ENCODE peak calls at places on chromosomes 7 and 10, in seven cellular contexts. S is HCT116, U is H1, Z is SK-N-SH, L is GM12878, M is K562, N is HepG2. F is an unnamed sample.

GRCh38 chr10:660980-661890 is 28.2 kb downstream of the DIP2C start:
- DNase-seq in M (no peak), L (no peak), S (no peak), Z (no peak), U (no peak), N (peak), F (no peak)

GRCh38 chr7:45065031-45065995 is 23.5 kb downstream of the NACAD start:
- DNase-seq in U (no peak), N (no peak), Z (no peak), M (no peak), S (no peak), L (no peak), F (no peak)

GRCh38 chr7:104951546-104951945 is 62.5 kb upstream of the KMT2E start:
- DNase-seq in N (no peak), U (no peak), Z (no peak), S (no peak), M (no peak), L (no peak), F (no peak)

GRCh38 chr7:17745588-17745987 is 194.7 kb downstream of the SNX13 start:
- DNase-seq in U (no peak), M (no peak), Z (no peak), L (no peak), N (no peak), S (no peak), F (no peak)

GRCh38 chr7:148815612-148816011 is 68.5 kb downstream of the EZH2 start:
- DNase-seq in S (no peak), L (no peak), Z (no peak), N (no peak), M (no peak), U (no peak), F (no peak)

GRCh38 chr7:154698726-154699291 is 304.1 kb downstream of the PAXIP1 start:
- DNase-seq in S (no peak), U (peak), M (peak), L (no peak), N (peak), Z (peak), F (no peak)

GRCh38 chr7:30678805-30679204 is 3.5 kb downstream of the CRHR2 start:
- DNase-seq in S (no peak), U (no peak), Z (no peak), L (no peak), N (no peak), M (no peak), F (no peak)

GRCh38 chr10:115093286-115093775 is at the start of gene ATRNL1:
- DNase-seq in U (peak), N (no peak), L (no peak), Z (peak), S (no peak), M (no peak), F (peak)

GRCh38 chr10:100370561-100370975 is 23.5 kb downstream of the SCD start:
- DNase-seq in U (no peak), Z (no peak), N (peak), L (no peak), M (no peak), S (peak), F (peak)

GRCh38 chr7:16727736-16728135 is 25.8 kb upstream of the TSPAN13 start:
- DNase-seq in U (no peak), Z (no peak), L (no peak), N (no peak), M (no peak), S (no peak), F (no peak)

GRCh38 chr7:28623863-28624262 is 211.5 kb downstream of the CREB5 start:
- DNase-seq in Z (peak), N (no peak), L (no peak), M (no peak), S (peak), U (no peak), F (no peak)

GRCh38 chr7:65980478-65981250 is 1.3 kb downstream of the GUSB start:
- DNase-seq in N (no peak), U (no peak), Z (peak), S (no peak), L (peak), M (peak), F (no peak)

GRCh38 chr7:42876182-42877068 is 35.4 kb downstream of the C7orf25 start:
- DNase-seq in M (peak), N (peak), S (peak), U (no peak), L (no peak), Z (peak), F (peak)

GRCh38 chr7:66804001-66804400 is 63.5 kb downstream of the RABGEF1 start:
- DNase-seq in U (no peak), M (no peak), S (no peak), N (no peak), Z (no peak), L (no peak), F (no peak)

GRCh38 chr7:108326938-108327337 is 129.3 kb downstream of the NRCAM start:
- DNase-seq in S (no peak), L (no peak), Z (no peak), N (no peak), U (no peak), M (no peak), F (no peak)

GRCh38 chr7:65438593-65438992 is 64.9 kb downstream of the ZNF92 start:
- DNase-seq in M (no peak), S (peak), N (no peak), Z (no peak), U (no peak), L (no peak), F (no peak)

GRCh38 chr10:61472090-61472674 is 19.0 kb upstream of the TMEM26 start:
- DNase-seq in L (no peak), S (no peak), U (no peak), M (no peak), Z (no peak), N (no peak), F (no peak)

GRCh38 chr7:55127622-55128081 is 108.8 kb downstream of the EGFR start:
- DNase-seq in U (no peak), L (no peak), S (no peak), M (no peak), N (no peak), Z (peak), F (no peak)

GRCh38 chr10:3102721-3103410 is 35.5 kb downstream of the PFKP start:
- DNase-seq in S (no peak), Z (no peak), N (peak), M (no peak), U (no peak), L (no peak), F (peak)

GRCh38 chr7:43431020-43431595 is 151.8 kb upstream of the STK17A start:
- DNase-seq in L (no peak), M (no peak), U (no peak), S (no peak), Z (no peak), N (no peak), F (no peak)

GRCh38 chr7:45076946-45077345 is 11.8 kb downstream of the NACAD start:
- DNase-seq in M (no peak), N (no peak), S (no peak), U (no peak), L (no peak), Z (no peak), F (no peak)

GRCh38 chr10:119250641-119251314 is 43.4 kb downstream of the GRK5 start:
- DNase-seq in M (no peak), L (no peak), Z (no peak), N (no peak), S (no peak), U (no peak), F (no peak)

GRCh38 chr7:65809259-65809981 is 63.5 kb upstream of the VKORC1L1 start:
- DNase-seq in U (no peak), L (peak), M (no peak), S (no peak), N (no peak), Z (no peak), F (no peak)

GRCh38 chr7:85067371-85067770 is 119.5 kb downstream of the SEMA3D start:
- DNase-seq in L (no peak), S (no peak), N (no peak), U (no peak), M (no peak), Z (no peak), F (peak)

GRCh38 chr10:60572511-60573194 is 183.0 kb upstream of the ANK3 start:
- DNase-seq in M (no peak), U (no peak), Z (peak), S (no peak), N (peak), L (no peak), F (no peak)

GRCh38 chr10:23656735-23657134 is 217.9 kb downstream of the OTUD1 start:
- DNase-seq in U (no peak), M (no peak), S (no peak), L (no peak), N (no peak), Z (no peak), F (no peak)

GRCh38 chr10:125263551-125263950 is 103.2 kb upstream of the CTBP2 start:
- DNase-seq in L (no peak), M (no peak), N (peak), S (peak), Z (no peak), U (no peak), F (no peak)

DNA sequence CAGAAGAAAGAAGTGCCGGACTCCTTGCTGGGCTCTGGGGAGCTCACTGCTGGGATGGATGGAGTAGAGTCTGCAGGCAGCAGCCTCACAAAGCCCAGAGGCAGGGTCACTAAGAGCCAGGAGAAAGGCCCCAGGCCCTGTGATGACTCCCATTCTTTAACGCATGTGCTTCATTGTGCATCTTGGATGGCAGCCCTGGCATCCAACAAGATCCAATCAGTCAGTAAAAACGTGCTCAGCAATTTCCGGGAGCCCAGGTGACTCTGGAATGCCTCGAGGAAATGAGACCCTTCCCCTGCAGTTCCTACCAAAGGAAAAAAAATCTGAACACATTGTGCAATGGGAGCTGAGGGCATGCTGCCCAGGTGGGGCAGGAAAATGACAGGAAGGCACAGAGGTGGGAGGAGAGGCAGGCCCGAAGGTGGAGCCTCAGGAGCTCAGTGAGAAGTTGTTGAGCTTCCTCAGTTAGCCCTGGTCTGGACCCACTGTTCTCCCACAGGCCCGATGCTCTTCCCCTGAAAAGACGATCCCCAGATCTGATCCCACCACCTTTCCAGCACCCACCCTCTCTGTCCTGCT is 60.7 kb upstream of the TMEM72 start:
- DNase-seq in U (no peak), M (no peak), L (no peak), N (no peak), S (no peak), Z (no peak), F (peak)
- TF ChIP-seq JUND in U (no peak), M (no peak), L (no peak), N (no peak), S (no peak), Z (no peak), F (no peak)

GRCh38 chr10:86188796-86189558 is 177.6 kb downstream of the GRID1 start:
- DNase-seq in L (no peak), Z (no peak), N (no peak), M (no peak), S (no peak), U (no peak), F (no peak)
- TF ChIP-seq JUND in L (no peak), Z (no peak), N (no peak), M (no peak), S (no peak), U (no peak), F (no peak)

GRCh38 chr7:35799846-35800717 is 775 bp upstream of the SEPTIN7 start:
- DNase-seq in U (peak), N (peak), S (no peak), Z (peak), M (peak), L (peak), F (peak)

GRCh38 chr7:35802102-35802466 is 1.2 kb downstream of the SEPTIN7 start:
- DNase-seq in L (no peak), M (no peak), Z (no peak), U (no peak), S (no peak), N (no peak), F (no peak)

GRCh38 chr7:35802649-35803048 is 1.8 kb downstream of the SEPTIN7 start:
- DNase-seq in M (peak), L (no peak), N (peak), S (no peak), Z (peak), U (no peak), F (no peak)

GRCh38 chr7:35800718-35801391 is at the start of gene SEPTIN7:
- DNase-seq in L (peak), Z (peak), S (peak), N (peak), M (peak), U (peak), F (peak)

DNA sequence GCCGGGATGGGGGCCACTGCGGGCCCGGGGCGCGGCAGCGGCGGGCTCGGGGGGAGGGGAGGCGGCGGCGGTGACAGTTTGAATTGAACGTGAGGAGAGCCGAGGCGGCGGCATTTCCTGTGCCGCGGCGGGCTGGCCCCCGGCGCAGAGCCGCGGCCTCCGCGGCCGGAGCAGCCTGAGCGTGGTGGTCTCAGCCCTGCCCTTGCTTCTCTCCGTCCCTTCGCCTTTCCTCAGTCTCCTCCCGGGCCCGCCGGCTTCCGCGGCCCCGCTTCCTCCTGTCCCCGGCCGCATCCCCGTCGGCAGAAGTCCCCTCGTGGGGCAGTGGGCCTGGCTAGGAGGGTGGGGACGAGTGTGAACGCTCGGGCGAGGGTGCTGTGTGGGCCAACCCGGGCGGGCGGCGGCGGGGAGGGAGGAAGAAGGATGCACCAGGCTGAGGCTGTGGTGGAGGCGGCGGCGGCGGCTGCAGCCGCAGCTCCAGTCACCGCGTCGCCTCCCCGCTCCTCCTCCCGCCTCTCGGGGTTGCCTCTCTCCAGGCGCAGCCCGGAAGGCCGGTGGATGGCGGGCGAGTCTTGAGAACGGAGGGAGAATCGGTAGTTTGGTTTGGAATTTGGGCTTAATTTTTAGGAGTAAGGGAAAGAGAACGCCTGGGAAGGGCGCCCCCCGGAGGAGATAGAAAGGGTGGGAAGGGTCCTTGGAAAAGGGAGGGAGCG is 690 bp downstream of the SEPTIN7 start:
- DNase-seq in S (no peak), Z (peak), N (peak), L (no peak), U (peak), M (peak), F (peak)
- TF ChIP-seq JUND in S (no peak), Z (no peak), N (no peak), L (no peak), U (no peak), M (no peak), F (no peak)

DNA sequence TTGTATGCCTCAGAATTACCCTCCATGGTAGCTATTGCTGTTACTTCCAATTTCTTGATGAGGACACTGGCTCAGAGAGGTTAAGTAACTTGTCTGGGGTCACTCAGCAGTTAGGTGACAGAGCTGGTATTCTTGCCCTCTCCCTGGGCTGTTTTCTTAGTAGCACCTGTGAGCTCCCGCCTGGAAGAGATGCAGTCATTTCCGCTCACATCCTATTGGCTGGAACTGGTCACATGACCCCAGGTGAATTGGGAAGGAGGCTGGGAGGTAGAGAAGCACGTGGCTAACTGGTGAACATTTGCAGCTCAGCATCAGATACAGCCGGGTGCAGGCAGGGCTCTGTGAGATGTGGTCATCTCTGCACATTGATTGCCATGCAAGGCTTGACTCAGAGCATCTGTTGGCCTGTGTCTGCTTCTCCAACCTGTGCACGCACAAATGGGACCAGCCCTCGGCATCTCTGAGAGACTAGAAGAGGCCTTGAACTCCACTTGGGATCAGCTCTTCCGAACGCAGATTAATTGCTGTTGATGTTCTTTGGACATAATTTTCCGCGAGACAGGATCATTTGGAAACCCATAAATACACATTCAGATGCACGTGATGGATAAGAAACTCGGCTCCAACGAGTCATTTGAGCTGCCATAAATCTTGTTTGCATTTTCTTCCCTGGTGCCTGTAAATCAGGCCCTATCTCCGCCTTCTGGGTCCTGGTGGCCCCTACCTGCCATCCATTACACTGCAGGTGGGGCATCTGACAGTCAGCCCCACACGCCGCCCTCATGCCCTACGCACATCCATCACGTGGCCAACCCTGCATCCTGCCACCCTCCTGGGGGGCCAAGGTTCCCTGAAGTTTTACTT is 42.8 kb downstream of the MYL10 start:
- DNase-seq in S (no peak), Z (no peak), L (no peak), N (no peak), U (peak), M (peak), F (no peak)
- TF ChIP-seq JUND in S (no peak), Z (no peak), L (no peak), N (no peak), U (no peak), M (no peak), F (no peak)

GRCh38 chr7:89223906-89224395 is 428.4 kb upstream of the TEX47 start:
- DNase-seq in M (no peak), Z (no peak), L (no peak), N (no peak), S (no peak), U (no peak), F (no peak)
- TF ChIP-seq JUND in M (no peak), Z (no peak), L (no peak), N (no peak), S (no peak), U (no peak), F (no peak)

DNA sequence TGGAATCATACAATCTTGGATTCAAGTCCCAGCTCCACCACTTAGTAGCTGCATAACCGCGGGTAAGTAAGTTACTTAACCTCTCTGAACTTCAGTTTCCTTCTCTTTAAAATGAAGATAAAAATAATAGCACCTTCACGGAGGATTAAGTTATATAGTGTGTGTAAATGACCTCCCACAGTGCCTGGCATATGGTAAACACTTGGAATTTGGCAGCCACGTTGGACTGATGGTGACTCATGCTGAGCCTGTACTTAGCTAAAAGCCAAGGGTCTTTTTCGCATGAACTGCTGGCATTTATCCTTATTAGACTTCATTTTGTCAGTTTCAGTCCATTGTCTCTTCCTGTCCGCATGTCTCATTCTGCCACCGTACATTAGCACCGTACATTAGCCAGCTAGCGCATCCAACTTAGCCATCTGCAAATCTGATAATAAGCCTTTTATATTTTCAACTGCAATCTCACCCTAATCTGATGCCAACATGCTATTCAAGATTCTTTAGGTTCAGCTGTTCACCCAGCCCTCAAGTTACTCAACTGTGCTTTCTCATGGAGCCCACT is 11.2 kb downstream of the SLC13A4 start:
- DNase-seq in M (no peak), Z (peak), L (no peak), N (no peak), S (no peak), U (no peak), F (no peak)
- TF ChIP-seq JUND in M (no peak), Z (peak), L (no peak), N (no peak), S (no peak), U (no peak), F (no peak)

GRCh38 chr7:41241641-41242040 is 461.2 kb downstream of the INHBA start:
- DNase-seq in S (no peak), Z (no peak), U (no peak), L (no peak), M (no peak), N (no peak), F (no peak)
- TF ChIP-seq JUND in S (no peak), Z (no peak), U (no peak), L (no peak), M (no peak), N (no peak), F (no peak)